ENCODE peak calls at places on chromosomes 16 and 17, in five cellular contexts. J, N, R, Y and I are unnamed samples.

GRCh38 chr17:56593073-56593740 is at the start of gene NOG:
- DNase-seq in J (peak), N (peak), R (peak), Y (peak), I (peak)

GRCh38 chr17:61335845-61336655 is 63.6 kb upstream of the TBX2 start:
- DNase-seq in J (no peak), N (peak), R (no peak), Y (peak), I (peak)

GRCh38 chr16:78183437-78183836 is 84.0 kb downstream of the WWOX start:
- DNase-seq in J (no peak), N (no peak), R (no peak), Y (no peak), I (no peak)

GRCh38 chr16:29675811-29676643 is 3.0 kb upstream of the QPRT start:
- DNase-seq in J (no peak), N (no peak), R (no peak), Y (peak), I (peak)

GRCh38 chr17:53765129-53765528 is 57.6 kb upstream of the KIF2B start:
- DNase-seq in J (no peak), N (no peak), R (no peak), Y (no peak), I (no peak)

GRCh38 chr17:35774499-35774898 is 13.8 kb downstream of the C17orf50 start:
- DNase-seq in J (no peak), N (peak), R (no peak), Y (no peak), I (peak)

GRCh38 chr17:62882284-62882683 is 74.2 kb upstream of the MARCHF10 start:
- DNase-seq in J (no peak), N (no peak), R (no peak), Y (no peak), I (no peak)

GRCh38 chr17:61002316-61002736 is 324.7 kb downstream of the BCAS3 start:
- DNase-seq in J (peak), N (peak), R (no peak), Y (peak), I (peak)

GRCh38 chr16:84982434-84982833 is 28.9 kb downstream of the ZDHHC7 start:
- DNase-seq in J (no peak), N (no peak), R (no peak), Y (peak), I (no peak)

GRCh38 chr17:32794533-32795246 is 82.2 kb downstream of the MYO1D start:
- DNase-seq in J (no peak), N (no peak), R (no peak), Y (no peak), I (peak)

GRCh38 chr16:73065617-73066313 is 17.8 kb upstream of the ZFHX3 start:
- DNase-seq in J (no peak), N (no peak), R (no peak), Y (peak), I (no peak)

GRCh38 chr17:17480593-17481148 is 3.9 kb downstream of the MED9 start:
- DNase-seq in J (no peak), N (no peak), R (no peak), Y (no peak), I (no peak)

GRCh38 chr16:82091225-82091624 is 56.2 kb downstream of the HSD17B2 start:
- DNase-seq in J (peak), N (peak), R (no peak), Y (peak), I (peak)

GRCh38 chr16:4882633-4883285 is 35.5 kb downstream of the UBN1 start:
- DNase-seq in J (peak), N (peak), R (no peak), Y (no peak), I (peak)

GRCh38 chr17:48236681-48237134 is 129.1 kb downstream of the SNX11 start:
- DNase-seq in J (peak), N (peak), R (no peak), Y (no peak), I (peak)

GRCh38 chr17:30124273-30124796 is 7.7 kb downstream of the NSRP1 start:
- DNase-seq in J (no peak), N (no peak), R (no peak), Y (no peak), I (no peak)

GRCh38 chr17:32998893-32999240 is 7.2 kb downstream of the SPACA3 start:
- DNase-seq in J (no peak), N (peak), R (no peak), Y (no peak), I (peak)

GRCh38 chr16:73531021-73531420 is 483.1 kb upstream of the ZFHX3 start:
- DNase-seq in J (no peak), N (no peak), R (no peak), Y (no peak), I (no peak)

GRCh38 chr17:52653014-52653413 is 494.5 kb upstream of the CA10 start:
- DNase-seq in J (no peak), N (no peak), R (no peak), Y (no peak), I (no peak)

GRCh38 chr16:23348579-23349469 is 46.7 kb downstream of the SCNN1B start:
- DNase-seq in J (no peak), N (no peak), R (peak), Y (peak), I (no peak)

GRCh38 chr17:3636908-3637373 is 381 bp downstream of the CTNS start:
- DNase-seq in J (no peak), N (no peak), R (no peak), Y (no peak), I (no peak)